ENCODE peak calls at places on chromosomes 11 and 22, in eight cellular contexts. K is type B pancreatic cell, W is pancreas, M is ovary, X is GM12865, Q is bronchial epithelial cell, U is body of pancreas, D is HL-60. A is an unnamed sample.
A peak's percentile ranks its signal among the peaks of the same experiment; 100 is the strongest.

GRCh38 chr11:121389651-121390050 is 62.5 kb upstream of the SORL1 start:
- DNase-seq in X (no peak), Q (no peak), M (no peak), K (no peak), U (no peak), W (no peak), D (no peak), A (no peak)

GRCh38 chr11:73270855-73271477 is 1.2 kb upstream of the P2RY6 start:
- DNase-seq in W (no peak), U (no peak), Q (no peak), K (peak; percentile 42), D (no peak), M (no peak), X (no peak), A (no peak)

GRCh38 chr22:38751422-38752346 is 4.1 kb downstream of the SUN2 start:
- DNase-seq in Q (peak; percentile 50), M (no peak), W (peak; percentile 46), K (no peak), X (peak; percentile 93), D (peak; percentile 78), U (no peak), A (peak; percentile 88)

GRCh38 chr11:62958547-62959071 is 26.2 kb downstream of the SLC22A6 start:
- DNase-seq in U (no peak), K (no peak), M (no peak), X (no peak), W (no peak), Q (peak; percentile 4), D (no peak), A (no peak)

GRCh38 chr11:117230981-117231636 is 764 bp downstream of the PCSK7 start:
- DNase-seq in U (no peak), Q (no peak), X (no peak), K (no peak), W (no peak), M (no peak), D (no peak), A (no peak)

GRCh38 chr11:95104916-95105315 is 15.3 kb downstream of the ENDOD1 start:
- DNase-seq in X (no peak), W (no peak), K (no peak), M (no peak), Q (no peak), D (no peak), U (no peak), A (no peak)

GRCh38 chr11:1238767-1239595 is 16.1 kb downstream of the MUC5B start:
- DNase-seq in X (no peak), M (no peak), U (peak; percentile 66), W (peak; percentile 84), K (no peak), D (no peak), Q (peak; percentile 1), A (no peak)

GRCh38 chr11:64809781-64810241 is 540 bp downstream of the MEN1 start:
- DNase-seq in K (no peak), U (peak; percentile 70), M (no peak), Q (peak; percentile 60), X (peak; percentile 31), D (no peak), W (peak; percentile 80), A (no peak)

GRCh38 chr22:36658900-36659299 is 44.7 kb downstream of the CACNG2 start:
- DNase-seq in U (no peak), K (no peak), X (no peak), Q (peak; percentile 44), M (no peak), D (no peak), W (no peak), A (no peak)

GRCh38 chr11:112042161-112042960 is 17.2 kb downstream of the DLAT start:
- DNase-seq in K (no peak), Q (peak; percentile 35), U (no peak), X (no peak), D (no peak), W (no peak), M (no peak), A (no peak)

GRCh38 chr22:25368271-25368670 is 148.8 kb downstream of the CRYBB2 start:
- DNase-seq in M (no peak), U (no peak), X (no peak), W (no peak), D (no peak), Q (peak; percentile 67), K (no peak), A (no peak)

GRCh38 chr11:77726524-77726923 is 88.9 kb upstream of the CLNS1A start:
- DNase-seq in X (peak; percentile 42), D (no peak), M (no peak), Q (no peak), U (no peak), W (no peak), K (no peak), A (no peak)

GRCh38 chr11:131999084-131999483 is 628.7 kb downstream of the NTM start:
- DNase-seq in M (no peak), K (no peak), U (no peak), X (no peak), Q (peak; percentile 21), D (no peak), W (no peak), A (no peak)

GRCh38 chr11:111982019-111982464 is 43.2 kb upstream of the DLAT start:
- DNase-seq in K (no peak), W (peak; percentile 79), X (peak; percentile 74), M (peak; percentile 49), D (no peak), Q (peak; percentile 65), U (peak; percentile 90), A (no peak)

GRCh38 chr11:1232328-1233321 is 9.8 kb downstream of the MUC5B start:
- DNase-seq in D (no peak), X (no peak), M (peak; percentile 17), W (peak; percentile 32), Q (no peak), K (no peak), U (no peak), A (peak; percentile 33)

GRCh38 chr11:45332486-45332934 is 46.4 kb upstream of the SYT13 start:
- DNase-seq in W (no peak), U (peak; percentile 47), Q (no peak), K (no peak), M (peak; percentile 45), D (no peak), X (peak; percentile 39), A (no peak)

GRCh38 chr11:84468255-84468654 is 1158.9 kb downstream of the DLG2 start:
- DNase-seq in W (no peak), D (no peak), Q (no peak), U (no peak), M (no peak), K (no peak), X (no peak), A (no peak)

GRCh38 chr11:133529807-133530500 is 2.3 kb downstream of the OPCML start:
- DNase-seq in D (no peak), Q (no peak), W (no peak), K (no peak), X (no peak), M (no peak), U (no peak), A (no peak)

GRCh38 chr11:117717485-117718314 is 79.3 kb downstream of the DSCAML1 start:
- DNase-seq in X (no peak), W (peak; percentile 63), U (peak; percentile 46), M (no peak), K (no peak), Q (peak; percentile 51), D (no peak), A (no peak)

GRCh38 chr11:58503361-58503856 is 4.5 kb downstream of the OR5B21 start:
- DNase-seq in W (no peak), D (no peak), U (no peak), M (no peak), K (no peak), Q (peak; percentile 25), X (peak; percentile 55), A (no peak)

GRCh38 chr11:58505849-58506248 is 2.1 kb downstream of the OR5B21 start:
- DNase-seq in D (no peak), W (no peak), Q (no peak), U (no peak), K (no peak), M (no peak), X (no peak), A (no peak)

GRCh38 chr11:58498464-58498863 is 9.4 kb downstream of the OR5B21 start:
- DNase-seq in Q (no peak), M (no peak), X (no peak), D (no peak), W (no peak), U (no peak), K (no peak), A (no peak)

GRCh38 chr11:58504232-58504631 is 3.7 kb downstream of the OR5B21 start:
- DNase-seq in D (no peak), K (no peak), Q (no peak), W (no peak), X (no peak), U (no peak), M (no peak), A (no peak)

DNA sequence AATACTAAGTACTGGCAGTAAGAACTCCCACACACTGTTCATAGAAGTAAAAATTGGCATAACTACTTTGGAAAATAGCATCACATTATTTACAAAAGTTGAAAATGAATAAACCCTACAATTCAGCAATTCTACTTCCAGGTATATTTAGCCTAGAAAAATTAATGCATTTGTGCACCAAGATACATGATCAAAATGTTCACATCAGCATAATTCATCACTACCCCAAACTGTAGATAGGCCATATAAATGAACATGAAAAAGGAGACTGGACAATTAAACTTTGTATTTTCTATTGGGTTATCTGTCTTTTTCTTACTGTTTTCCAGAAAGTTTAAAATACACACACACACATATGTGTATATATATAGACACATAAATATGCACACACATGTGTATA is 5.9 kb downstream of the OR5B21 start:
- DNase-seq in D (no peak), W (no peak), Q (no peak), U (no peak), M (no peak), X (no peak), K (no peak), A (no peak)
- TF ChIP-seq CTCF in D (no peak), W (no peak), Q (no peak), U (no peak), M (no peak), X (no peak), K (no peak), A (no peak)

GRCh38 chr22:30605449-30606110 is 1.4 kb upstream of the TCN2 start:
- DNase-seq in K (no peak), M (no peak), Q (peak; percentile 36), X (peak; percentile 74), W (peak; percentile 63), D (no peak), U (peak; percentile 72), A (peak; percentile 72)
- TF ChIP-seq CTCF in K (peak; percentile 84), M (peak; percentile 29), Q (peak; percentile 67), X (peak; percentile 76), W (peak; percentile 57), D (peak; percentile 81), U (peak; percentile 69), A (peak; percentile 90)

GRCh38 chr11:17564687-17565042 is 17.6 kb downstream of the OTOG start:
- DNase-seq in K (no peak), W (no peak), M (no peak), U (no peak), X (no peak), Q (no peak), D (no peak), A (no peak)
- TF ChIP-seq CTCF in K (peak; percentile 52), W (no peak), M (no peak), U (no peak), X (peak; percentile 32), Q (peak; percentile 8), D (no peak), A (no peak)

DNA sequence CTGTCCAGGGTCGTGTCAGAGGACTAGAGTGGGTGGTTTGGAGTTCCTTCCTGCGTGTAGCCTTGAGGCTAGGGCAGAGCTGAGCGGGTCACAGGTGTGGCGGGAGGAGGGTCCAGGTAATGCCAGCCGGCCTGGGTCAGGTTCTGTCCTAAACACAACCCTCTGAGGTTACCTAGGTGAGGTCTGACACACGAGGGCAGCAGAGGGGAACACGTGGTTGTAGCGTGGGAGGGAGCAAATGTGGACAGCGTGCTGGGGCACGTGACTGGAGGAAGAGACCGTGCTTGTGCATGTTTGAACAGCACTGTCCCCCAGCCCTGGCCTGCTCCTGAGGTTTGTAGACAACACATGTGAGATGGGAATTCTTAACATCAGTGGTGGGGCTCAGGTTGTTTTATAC is 13.1 kb downstream of the MOV10L1 start:
- DNase-seq in W (no peak), Q (peak; percentile 61), M (no peak), K (no peak), U (no peak), X (peak; percentile 41), D (no peak), A (no peak)
- TF ChIP-seq CTCF in W (no peak), Q (peak; percentile 3), M (no peak), K (no peak), U (no peak), X (no peak), D (no peak), A (no peak)